ENCODE peak calls at places on chromosomes 4 and X, in ten cellular contexts. One of them, this sample, is unnamed.

GRCh38 chr4:97720869-97721432 is 422.3 kb downstream of the STPG2 start:
- DNase-seq in fibroblast of mammary gland: peak
- DNase-seq in chondrocyte: no peak
- DNase-seq in suprapubic skin: no peak
- DNase-seq in fibroblast of pulmonary artery: peak
- DNase-seq in upper lobe of right lung: no peak
- DNase-seq in MCF 10A: peak
- DNase-seq in body of pancreas: no peak
- DNase-seq in H9: no peak
- DNase-seq in coronary artery: no peak
- DNase-seq in this sample: no peak

GRCh38 chr4:127782025-127782274 is 172 bp upstream of the HSPA4L start:
- DNase-seq in H9: peak
- DNase-seq in chondrocyte: no peak
- DNase-seq in upper lobe of right lung: peak
- DNase-seq in fibroblast of mammary gland: peak
- DNase-seq in coronary artery: peak
- DNase-seq in fibroblast of pulmonary artery: peak
- DNase-seq in body of pancreas: peak
- DNase-seq in suprapubic skin: peak
- DNase-seq in MCF 10A: peak
- DNase-seq in this sample: peak

GRCh38 chr4:118738090-118738489 is 52.9 kb downstream of the METTL14 start:
- DNase-seq in body of pancreas: no peak
- DNase-seq in fibroblast of pulmonary artery: no peak
- DNase-seq in upper lobe of right lung: no peak
- DNase-seq in coronary artery: no peak
- DNase-seq in fibroblast of mammary gland: no peak
- DNase-seq in H9: no peak
- DNase-seq in chondrocyte: no peak
- DNase-seq in suprapubic skin: no peak
- DNase-seq in MCF 10A: peak
- DNase-seq in this sample: no peak

GRCh38 chrX:111282141-111282540 is 11.9 kb upstream of the CAPN6 start:
- DNase-seq in coronary artery: no peak
- DNase-seq in H9: no peak
- DNase-seq in upper lobe of right lung: no peak
- DNase-seq in fibroblast of mammary gland: no peak
- DNase-seq in body of pancreas: no peak
- DNase-seq in fibroblast of pulmonary artery: no peak
- DNase-seq in suprapubic skin: no peak
- DNase-seq in MCF 10A: no peak
- DNase-seq in chondrocyte: no peak
- DNase-seq in this sample: no peak

GRCh38 chrX:47573334-47574095 is 8.7 kb upstream of the TIMP1 start:
- DNase-seq in MCF 10A: peak
- DNase-seq in upper lobe of right lung: no peak
- DNase-seq in suprapubic skin: peak
- DNase-seq in fibroblast of pulmonary artery: peak
- DNase-seq in H9: peak
- DNase-seq in chondrocyte: no peak
- DNase-seq in body of pancreas: no peak
- DNase-seq in fibroblast of mammary gland: peak
- DNase-seq in coronary artery: no peak
- DNase-seq in this sample: peak

GRCh38 chrX:17654116-17654515 is 83.2 kb upstream of the SCML1 start:
- DNase-seq in upper lobe of right lung: no peak
- DNase-seq in MCF 10A: no peak
- DNase-seq in chondrocyte: no peak
- DNase-seq in fibroblast of pulmonary artery: no peak
- DNase-seq in body of pancreas: no peak
- DNase-seq in fibroblast of mammary gland: no peak
- DNase-seq in H9: no peak
- DNase-seq in coronary artery: no peak
- DNase-seq in suprapubic skin: no peak
- DNase-seq in this sample: no peak

GRCh38 chrX:3638280-3638873 is 75.1 kb downstream of the PRKX start:
- DNase-seq in body of pancreas: peak
- DNase-seq in MCF 10A: peak
- DNase-seq in coronary artery: no peak
- DNase-seq in suprapubic skin: no peak
- DNase-seq in chondrocyte: no peak
- DNase-seq in upper lobe of right lung: no peak
- DNase-seq in fibroblast of pulmonary artery: peak
- DNase-seq in fibroblast of mammary gland: peak
- DNase-seq in H9: no peak
- DNase-seq in this sample: peak

GRCh38 chr4:135949926-135950325 is 1582.4 kb downstream of the PCDH18 start:
- DNase-seq in chondrocyte: no peak
- DNase-seq in body of pancreas: no peak
- DNase-seq in fibroblast of pulmonary artery: no peak
- DNase-seq in MCF 10A: no peak
- DNase-seq in upper lobe of right lung: no peak
- DNase-seq in H9: no peak
- DNase-seq in coronary artery: no peak
- DNase-seq in fibroblast of mammary gland: no peak
- DNase-seq in suprapubic skin: no peak
- DNase-seq in this sample: no peak

GRCh38 chr4:153040677-153041076 is 104.6 kb downstream of the FHDC1 start:
- DNase-seq in coronary artery: no peak
- DNase-seq in MCF 10A: no peak
- DNase-seq in upper lobe of right lung: no peak
- DNase-seq in fibroblast of mammary gland: no peak
- DNase-seq in suprapubic skin: no peak
- DNase-seq in fibroblast of pulmonary artery: no peak
- DNase-seq in chondrocyte: no peak
- DNase-seq in H9: no peak
- DNase-seq in body of pancreas: no peak
- DNase-seq in this sample: no peak

GRCh38 chr4:48762408-48762807 is 17.7 kb downstream of the FRYL start:
- DNase-seq in H9: no peak
- DNase-seq in upper lobe of right lung: no peak
- DNase-seq in coronary artery: no peak
- DNase-seq in fibroblast of mammary gland: no peak
- DNase-seq in body of pancreas: no peak
- DNase-seq in suprapubic skin: no peak
- DNase-seq in fibroblast of pulmonary artery: no peak
- DNase-seq in MCF 10A: no peak
- DNase-seq in chondrocyte: no peak
- DNase-seq in this sample: no peak

GRCh38 chr4:133186210-133186609 is 37.1 kb downstream of the PCDH10 start:
- DNase-seq in fibroblast of mammary gland: no peak
- DNase-seq in chondrocyte: no peak
- DNase-seq in suprapubic skin: no peak
- DNase-seq in MCF 10A: no peak
- DNase-seq in H9: no peak
- DNase-seq in fibroblast of pulmonary artery: no peak
- DNase-seq in coronary artery: no peak
- DNase-seq in upper lobe of right lung: no peak
- DNase-seq in body of pancreas: no peak
- DNase-seq in this sample: no peak

GRCh38 chr4:98851806-98852205 is 77.1 kb downstream of the EIF4E start:
- DNase-seq in suprapubic skin: no peak
- DNase-seq in H9: no peak
- DNase-seq in upper lobe of right lung: no peak
- DNase-seq in MCF 10A: peak
- DNase-seq in chondrocyte: no peak
- DNase-seq in coronary artery: no peak
- DNase-seq in fibroblast of mammary gland: no peak
- DNase-seq in fibroblast of pulmonary artery: peak
- DNase-seq in body of pancreas: no peak
- DNase-seq in this sample: no peak

GRCh38 chr4:69875986-69876542 is 16.1 kb upstream of the SULT1E1 start:
- DNase-seq in H9: no peak
- DNase-seq in body of pancreas: no peak
- DNase-seq in coronary artery: no peak
- DNase-seq in fibroblast of mammary gland: no peak
- DNase-seq in chondrocyte: no peak
- DNase-seq in upper lobe of right lung: no peak
- DNase-seq in MCF 10A: no peak
- DNase-seq in fibroblast of pulmonary artery: no peak
- DNase-seq in suprapubic skin: no peak
- DNase-seq in this sample: no peak

GRCh38 chr4:86243750-86244149 is 116.1 kb downstream of the MAPK10 start:
- DNase-seq in fibroblast of mammary gland: no peak
- DNase-seq in fibroblast of pulmonary artery: no peak
- DNase-seq in suprapubic skin: no peak
- DNase-seq in body of pancreas: no peak
- DNase-seq in MCF 10A: no peak
- DNase-seq in chondrocyte: no peak
- DNase-seq in coronary artery: no peak
- DNase-seq in H9: no peak
- DNase-seq in upper lobe of right lung: no peak
- DNase-seq in this sample: no peak

GRCh38 chrX:39848900-39849299 is 248.9 kb downstream of the BCOR start:
- DNase-seq in H9: no peak
- DNase-seq in fibroblast of mammary gland: peak
- DNase-seq in chondrocyte: no peak
- DNase-seq in suprapubic skin: no peak
- DNase-seq in MCF 10A: peak
- DNase-seq in upper lobe of right lung: no peak
- DNase-seq in coronary artery: no peak
- DNase-seq in fibroblast of pulmonary artery: peak
- DNase-seq in body of pancreas: no peak
- DNase-seq in this sample: no peak

GRCh38 chrX:154890990-154891639 is 5.0 kb downstream of the F8A1 start:
- DNase-seq in upper lobe of right lung: no peak
- DNase-seq in MCF 10A: no peak
- DNase-seq in suprapubic skin: no peak
- DNase-seq in fibroblast of pulmonary artery: no peak
- DNase-seq in coronary artery: no peak
- DNase-seq in body of pancreas: no peak
- DNase-seq in H9: no peak
- DNase-seq in fibroblast of mammary gland: no peak
- DNase-seq in chondrocyte: no peak
- DNase-seq in this sample: no peak

GRCh38 chrX:110003167-110004156 is 548 bp downstream of the TMEM164 start:
- DNase-seq in fibroblast of pulmonary artery: peak
- DNase-seq in suprapubic skin: peak
- DNase-seq in chondrocyte: no peak
- DNase-seq in upper lobe of right lung: peak
- DNase-seq in coronary artery: no peak
- DNase-seq in fibroblast of mammary gland: peak
- DNase-seq in body of pancreas: peak
- DNase-seq in MCF 10A: peak
- DNase-seq in H9: peak
- DNase-seq in this sample: peak

GRCh38 chrX:57607295-57608187 is 15.7 kb downstream of the ZXDB start:
- DNase-seq in MCF 10A: no peak
- DNase-seq in fibroblast of pulmonary artery: no peak
- DNase-seq in H9: no peak
- DNase-seq in body of pancreas: no peak
- DNase-seq in upper lobe of right lung: no peak
- DNase-seq in coronary artery: no peak
- DNase-seq in chondrocyte: peak
- DNase-seq in fibroblast of mammary gland: no peak
- DNase-seq in suprapubic skin: no peak
- DNase-seq in this sample: no peak

GRCh38 chrX:16695079-16695676 is 17.3 kb downstream of the CTPS2 start:
- DNase-seq in body of pancreas: peak
- DNase-seq in fibroblast of mammary gland: peak
- DNase-seq in H9: peak
- DNase-seq in suprapubic skin: peak
- DNase-seq in MCF 10A: peak
- DNase-seq in chondrocyte: no peak
- DNase-seq in coronary artery: no peak
- DNase-seq in fibroblast of pulmonary artery: peak
- DNase-seq in upper lobe of right lung: peak
- DNase-seq in this sample: peak

GRCh38 chrX:12702509-12703091 is 88.6 kb upstream of the PRPS2 start:
- DNase-seq in upper lobe of right lung: no peak
- DNase-seq in fibroblast of mammary gland: peak
- DNase-seq in suprapubic skin: no peak
- DNase-seq in coronary artery: no peak
- DNase-seq in MCF 10A: peak
- DNase-seq in H9: no peak
- DNase-seq in fibroblast of pulmonary artery: peak
- DNase-seq in chondrocyte: no peak
- DNase-seq in body of pancreas: peak
- DNase-seq in this sample: peak
- TF ChIP-seq CTCF in upper lobe of right lung: peak
- TF ChIP-seq CTCF in fibroblast of mammary gland: peak
- TF ChIP-seq CTCF in suprapubic skin: peak
- TF ChIP-seq CTCF in coronary artery: no peak
- TF ChIP-seq CTCF in MCF 10A: peak
- TF ChIP-seq CTCF in H9: peak
- TF ChIP-seq CTCF in fibroblast of pulmonary artery: peak
- TF ChIP-seq CTCF in chondrocyte: peak
- TF ChIP-seq CTCF in body of pancreas: peak
- TF ChIP-seq CTCF in this sample: peak

DNA sequence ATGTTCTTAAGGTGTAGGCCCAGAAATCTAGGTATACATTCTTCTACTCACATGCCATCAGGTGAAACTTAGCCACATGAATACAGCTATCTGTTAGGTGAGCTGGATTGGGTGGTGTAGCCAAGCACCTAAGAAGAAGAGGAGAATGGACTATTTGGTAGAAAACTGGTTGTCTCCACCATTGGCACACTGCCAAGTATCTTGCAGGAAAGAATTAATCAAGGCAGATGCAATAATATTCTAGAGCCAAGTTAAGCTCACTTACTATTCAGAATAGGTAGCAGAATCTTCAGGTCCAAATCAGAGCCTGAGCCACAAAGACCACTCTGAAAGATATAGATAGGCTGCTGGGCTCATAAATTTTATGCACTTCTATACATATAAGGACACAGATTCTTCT is 45.7 kb downstream of the COQ2 start:
- DNase-seq in H9: no peak
- DNase-seq in body of pancreas: no peak
- DNase-seq in fibroblast of pulmonary artery: peak
- DNase-seq in upper lobe of right lung: no peak
- DNase-seq in fibroblast of mammary gland: no peak
- DNase-seq in chondrocyte: no peak
- DNase-seq in suprapubic skin: no peak
- DNase-seq in coronary artery: no peak
- DNase-seq in MCF 10A: no peak
- DNase-seq in this sample: no peak
- TF ChIP-seq CTCF in H9: no peak
- TF ChIP-seq CTCF in body of pancreas: no peak
- TF ChIP-seq CTCF in fibroblast of pulmonary artery: no peak
- TF ChIP-seq CTCF in upper lobe of right lung: no peak
- TF ChIP-seq CTCF in fibroblast of mammary gland: no peak
- TF ChIP-seq CTCF in chondrocyte: no peak
- TF ChIP-seq CTCF in suprapubic skin: no peak
- TF ChIP-seq CTCF in coronary artery: no peak
- TF ChIP-seq CTCF in MCF 10A: no peak
- TF ChIP-seq CTCF in this sample: no peak

GRCh38 chr4:6680372-6681034 is 13.2 kb upstream of the S100P start:
- DNase-seq in upper lobe of right lung: no peak
- DNase-seq in body of pancreas: no peak
- DNase-seq in suprapubic skin: no peak
- DNase-seq in fibroblast of pulmonary artery: no peak
- DNase-seq in fibroblast of mammary gland: no peak
- DNase-seq in H9: peak
- DNase-seq in MCF 10A: no peak
- DNase-seq in coronary artery: no peak
- DNase-seq in chondrocyte: no peak
- DNase-seq in this sample: no peak
- TF ChIP-seq CTCF in upper lobe of right lung: no peak
- TF ChIP-seq CTCF in body of pancreas: no peak
- TF ChIP-seq CTCF in suprapubic skin: no peak
- TF ChIP-seq CTCF in fibroblast of pulmonary artery: peak
- TF ChIP-seq CTCF in fibroblast of mammary gland: no peak
- TF ChIP-seq CTCF in H9: peak
- TF ChIP-seq CTCF in MCF 10A: peak
- TF ChIP-seq CTCF in coronary artery: no peak
- TF ChIP-seq CTCF in chondrocyte: peak
- TF ChIP-seq CTCF in this sample: peak

GRCh38 chrX:49762175-49762704 is 66.5 kb upstream of the PAGE1 start:
- DNase-seq in suprapubic skin: no peak
- DNase-seq in upper lobe of right lung: no peak
- DNase-seq in coronary artery: no peak
- DNase-seq in body of pancreas: no peak
- DNase-seq in MCF 10A: no peak
- DNase-seq in fibroblast of pulmonary artery: no peak
- DNase-seq in H9: no peak
- DNase-seq in fibroblast of mammary gland: no peak
- DNase-seq in chondrocyte: no peak
- DNase-seq in this sample: no peak
- TF ChIP-seq CTCF in suprapubic skin: no peak
- TF ChIP-seq CTCF in upper lobe of right lung: no peak
- TF ChIP-seq CTCF in coronary artery: no peak
- TF ChIP-seq CTCF in body of pancreas: no peak
- TF ChIP-seq CTCF in MCF 10A: no peak
- TF ChIP-seq CTCF in fibroblast of pulmonary artery: no peak
- TF ChIP-seq CTCF in H9: peak
- TF ChIP-seq CTCF in fibroblast of mammary gland: no peak
- TF ChIP-seq CTCF in chondrocyte: no peak
- TF ChIP-seq CTCF in this sample: no peak

This sample was measured in endothelial cell.